ENCODE peak calls at places on chromosomes 12 and 14, in six cellular contexts. One of them, this sample, is unnamed.

GRCh38 chr14:47435331-47435965 is 240.0 kb downstream of the MDGA2 start:
- DNase-seq in amniotic stem cell: no peak
- DNase-seq in stimulated activated CD8-positive, alpha-beta memory T cell treated with anti-CD3 and anti-CD28 coated beads, Interleukin-2, amount 100 ng/mL, for 1 hour: no peak
- DNase-seq in D341Med: no peak
- DNase-seq in activated naive CD4-positive, alpha-beta T cell: no peak
- DNase-seq in head of caudate nucleus: no peak
- DNase-seq in this sample: no peak

GRCh38 chr12:114697246-114697716 is 13.3 kb upstream of the TBX3 start:
- DNase-seq in amniotic stem cell: no peak
- DNase-seq in stimulated activated CD8-positive, alpha-beta memory T cell treated with anti-CD3 and anti-CD28 coated beads, Interleukin-2, amount 100 ng/mL, for 1 hour: no peak
- DNase-seq in D341Med: no peak
- DNase-seq in activated naive CD4-positive, alpha-beta T cell: no peak
- DNase-seq in head of caudate nucleus: no peak
- DNase-seq in this sample: no peak

GRCh38 chr14:48771717-48772116 is 814.5 kb downstream of the RPS29 start:
- DNase-seq in amniotic stem cell: no peak
- DNase-seq in stimulated activated CD8-positive, alpha-beta memory T cell treated with anti-CD3 and anti-CD28 coated beads, Interleukin-2, amount 100 ng/mL, for 1 hour: no peak
- DNase-seq in D341Med: no peak
- DNase-seq in activated naive CD4-positive, alpha-beta T cell: no peak
- DNase-seq in head of caudate nucleus: no peak
- DNase-seq in this sample: no peak

GRCh38 chr14:50023671-50024490 is 92.5 kb downstream of the VCPKMT start:
- DNase-seq in amniotic stem cell: peak; percentile 62
- DNase-seq in stimulated activated CD8-positive, alpha-beta memory T cell treated with anti-CD3 and anti-CD28 coated beads, Interleukin-2, amount 100 ng/mL, for 1 hour: no peak
- DNase-seq in D341Med: no peak
- DNase-seq in activated naive CD4-positive, alpha-beta T cell: no peak
- DNase-seq in head of caudate nucleus: no peak
- DNase-seq in this sample: no peak

GRCh38 chr12:42325776-42326465 is at the start of the genes PPHLN1 and ZCRB1:
- DNase-seq in amniotic stem cell: peak; percentile 64
- DNase-seq in stimulated activated CD8-positive, alpha-beta memory T cell treated with anti-CD3 and anti-CD28 coated beads, Interleukin-2, amount 100 ng/mL, for 1 hour: peak; percentile 59
- DNase-seq in D341Med: peak; percentile 93
- DNase-seq in activated naive CD4-positive, alpha-beta T cell: peak; percentile 62
- DNase-seq in head of caudate nucleus: peak; percentile 83
- DNase-seq in this sample: peak; percentile 87

GRCh38 chr14:51211149-51211548 is 28.9 kb upstream of the TMX1 start:
- DNase-seq in amniotic stem cell: no peak
- DNase-seq in stimulated activated CD8-positive, alpha-beta memory T cell treated with anti-CD3 and anti-CD28 coated beads, Interleukin-2, amount 100 ng/mL, for 1 hour: no peak
- DNase-seq in D341Med: no peak
- DNase-seq in activated naive CD4-positive, alpha-beta T cell: no peak
- DNase-seq in head of caudate nucleus: no peak
- DNase-seq in this sample: no peak

GRCh38 chr12:34257093-34257492 is 234.8 kb downstream of the ALG10 start:
- DNase-seq in amniotic stem cell: no peak
- DNase-seq in stimulated activated CD8-positive, alpha-beta memory T cell treated with anti-CD3 and anti-CD28 coated beads, Interleukin-2, amount 100 ng/mL, for 1 hour: no peak
- DNase-seq in D341Med: no peak
- DNase-seq in activated naive CD4-positive, alpha-beta T cell: no peak
- DNase-seq in head of caudate nucleus: no peak
- DNase-seq in this sample: no peak

GRCh38 chr12:4477133-4477532 is 31.5 kb upstream of the FGF6 start:
- DNase-seq in amniotic stem cell: no peak
- DNase-seq in stimulated activated CD8-positive, alpha-beta memory T cell treated with anti-CD3 and anti-CD28 coated beads, Interleukin-2, amount 100 ng/mL, for 1 hour: no peak
- DNase-seq in D341Med: no peak
- DNase-seq in activated naive CD4-positive, alpha-beta T cell: no peak
- DNase-seq in head of caudate nucleus: no peak
- DNase-seq in this sample: no peak

GRCh38 chr14:80587096-80587724 is 354.3 kb downstream of the CEP128 start:
- DNase-seq in amniotic stem cell: peak; percentile 1
- DNase-seq in stimulated activated CD8-positive, alpha-beta memory T cell treated with anti-CD3 and anti-CD28 coated beads, Interleukin-2, amount 100 ng/mL, for 1 hour: no peak
- DNase-seq in D341Med: peak; percentile 27
- DNase-seq in activated naive CD4-positive, alpha-beta T cell: no peak
- DNase-seq in head of caudate nucleus: no peak
- DNase-seq in this sample: no peak

GRCh38 chr14:90191585-90191984 is 64.8 kb upstream of the PSMC1 start:
- DNase-seq in amniotic stem cell: no peak
- DNase-seq in stimulated activated CD8-positive, alpha-beta memory T cell treated with anti-CD3 and anti-CD28 coated beads, Interleukin-2, amount 100 ng/mL, for 1 hour: no peak
- DNase-seq in D341Med: no peak
- DNase-seq in activated naive CD4-positive, alpha-beta T cell: no peak
- DNase-seq in head of caudate nucleus: no peak
- DNase-seq in this sample: no peak

GRCh38 chr12:20426956-20427355 is 58.6 kb downstream of the PDE3A start:
- DNase-seq in amniotic stem cell: no peak
- DNase-seq in stimulated activated CD8-positive, alpha-beta memory T cell treated with anti-CD3 and anti-CD28 coated beads, Interleukin-2, amount 100 ng/mL, for 1 hour: no peak
- DNase-seq in D341Med: no peak
- DNase-seq in activated naive CD4-positive, alpha-beta T cell: no peak
- DNase-seq in head of caudate nucleus: no peak
- DNase-seq in this sample: no peak

GRCh38 chr14:76546426-76547221 is 170.7 kb downstream of the ESRRB start:
- DNase-seq in amniotic stem cell: no peak
- DNase-seq in stimulated activated CD8-positive, alpha-beta memory T cell treated with anti-CD3 and anti-CD28 coated beads, Interleukin-2, amount 100 ng/mL, for 1 hour: no peak
- DNase-seq in D341Med: peak; percentile 68
- DNase-seq in activated naive CD4-positive, alpha-beta T cell: no peak
- DNase-seq in head of caudate nucleus: no peak
- DNase-seq in this sample: peak; percentile 80

GRCh38 chr14:87351007-87351406 is 642.0 kb downstream of the GALC start:
- DNase-seq in amniotic stem cell: no peak
- DNase-seq in stimulated activated CD8-positive, alpha-beta memory T cell treated with anti-CD3 and anti-CD28 coated beads, Interleukin-2, amount 100 ng/mL, for 1 hour: no peak
- DNase-seq in D341Med: no peak
- DNase-seq in activated naive CD4-positive, alpha-beta T cell: no peak
- DNase-seq in head of caudate nucleus: no peak
- DNase-seq in this sample: no peak

GRCh38 chr12:78194448-78194847 is 363.8 kb downstream of the NAV3 start:
- DNase-seq in amniotic stem cell: no peak
- DNase-seq in stimulated activated CD8-positive, alpha-beta memory T cell treated with anti-CD3 and anti-CD28 coated beads, Interleukin-2, amount 100 ng/mL, for 1 hour: no peak
- DNase-seq in D341Med: no peak
- DNase-seq in activated naive CD4-positive, alpha-beta T cell: no peak
- DNase-seq in head of caudate nucleus: no peak
- DNase-seq in this sample: no peak

GRCh38 chr12:10617868-10618267 is 4.5 kb upstream of the MAGOHB start:
- DNase-seq in amniotic stem cell: no peak
- DNase-seq in stimulated activated CD8-positive, alpha-beta memory T cell treated with anti-CD3 and anti-CD28 coated beads, Interleukin-2, amount 100 ng/mL, for 1 hour: no peak
- DNase-seq in D341Med: no peak
- DNase-seq in activated naive CD4-positive, alpha-beta T cell: no peak
- DNase-seq in head of caudate nucleus: no peak
- DNase-seq in this sample: no peak

GRCh38 chr14:35297677-35298076 is 5.5 kb downstream of the PSMA6 start:
- DNase-seq in amniotic stem cell: no peak
- DNase-seq in stimulated activated CD8-positive, alpha-beta memory T cell treated with anti-CD3 and anti-CD28 coated beads, Interleukin-2, amount 100 ng/mL, for 1 hour: no peak
- DNase-seq in D341Med: no peak
- DNase-seq in activated naive CD4-positive, alpha-beta T cell: no peak
- DNase-seq in head of caudate nucleus: no peak
- DNase-seq in this sample: no peak

GRCh38 chr14:103131580-103131979 is 8.3 kb downstream of the TNFAIP2 start:
- DNase-seq in amniotic stem cell: no peak
- DNase-seq in stimulated activated CD8-positive, alpha-beta memory T cell treated with anti-CD3 and anti-CD28 coated beads, Interleukin-2, amount 100 ng/mL, for 1 hour: no peak
- DNase-seq in D341Med: no peak
- DNase-seq in activated naive CD4-positive, alpha-beta T cell: no peak
- DNase-seq in head of caudate nucleus: no peak
- DNase-seq in this sample: no peak

GRCh38 chr12:47777151-47777550 is 4.1 kb downstream of the SLC48A1 start:
- DNase-seq in amniotic stem cell: no peak
- DNase-seq in stimulated activated CD8-positive, alpha-beta memory T cell treated with anti-CD3 and anti-CD28 coated beads, Interleukin-2, amount 100 ng/mL, for 1 hour: no peak
- DNase-seq in D341Med: no peak
- DNase-seq in activated naive CD4-positive, alpha-beta T cell: no peak
- DNase-seq in head of caudate nucleus: no peak
- DNase-seq in this sample: no peak

GRCh38 chr12:12017135-12017581 is 53.6 kb upstream of the BCL2L14 start:
- DNase-seq in amniotic stem cell: no peak
- DNase-seq in stimulated activated CD8-positive, alpha-beta memory T cell treated with anti-CD3 and anti-CD28 coated beads, Interleukin-2, amount 100 ng/mL, for 1 hour: no peak
- DNase-seq in D341Med: no peak
- DNase-seq in activated naive CD4-positive, alpha-beta T cell: no peak
- DNase-seq in head of caudate nucleus: no peak
- DNase-seq in this sample: no peak

GRCh38 chr12:126108247-126108646 is 1043.0 kb downstream of the AACS start:
- DNase-seq in amniotic stem cell: no peak
- DNase-seq in stimulated activated CD8-positive, alpha-beta memory T cell treated with anti-CD3 and anti-CD28 coated beads, Interleukin-2, amount 100 ng/mL, for 1 hour: no peak
- DNase-seq in D341Med: no peak
- DNase-seq in activated naive CD4-positive, alpha-beta T cell: no peak
- DNase-seq in head of caudate nucleus: no peak
- DNase-seq in this sample: no peak

GRCh38 chr12:79835377-79835843 is 99.5 kb downstream of the PPP1R12A start:
- DNase-seq in amniotic stem cell: no peak
- DNase-seq in stimulated activated CD8-positive, alpha-beta memory T cell treated with anti-CD3 and anti-CD28 coated beads, Interleukin-2, amount 100 ng/mL, for 1 hour: no peak
- DNase-seq in D341Med: no peak
- DNase-seq in activated naive CD4-positive, alpha-beta T cell: no peak
- DNase-seq in head of caudate nucleus: no peak
- DNase-seq in this sample: no peak

GRCh38 chr12:32125455-32126084 is 18.9 kb downstream of the BICD1 start:
- DNase-seq in amniotic stem cell: no peak
- DNase-seq in stimulated activated CD8-positive, alpha-beta memory T cell treated with anti-CD3 and anti-CD28 coated beads, Interleukin-2, amount 100 ng/mL, for 1 hour: no peak
- DNase-seq in D341Med: no peak
- DNase-seq in activated naive CD4-positive, alpha-beta T cell: no peak
- DNase-seq in head of caudate nucleus: no peak
- DNase-seq in this sample: no peak

GRCh38 chr12:25056011-25056410 is 107.1 kb upstream of the BCAT1 start:
- DNase-seq in amniotic stem cell: no peak
- DNase-seq in stimulated activated CD8-positive, alpha-beta memory T cell treated with anti-CD3 and anti-CD28 coated beads, Interleukin-2, amount 100 ng/mL, for 1 hour: no peak
- DNase-seq in D341Med: no peak
- DNase-seq in activated naive CD4-positive, alpha-beta T cell: no peak
- DNase-seq in head of caudate nucleus: no peak
- DNase-seq in this sample: no peak

GRCh38 chr12:109870648-109871047 is 9.7 kb downstream of the GLTP start:
- DNase-seq in amniotic stem cell: no peak
- DNase-seq in stimulated activated CD8-positive, alpha-beta memory T cell treated with anti-CD3 and anti-CD28 coated beads, Interleukin-2, amount 100 ng/mL, for 1 hour: no peak
- DNase-seq in D341Med: peak; percentile 5
- DNase-seq in activated naive CD4-positive, alpha-beta T cell: no peak
- DNase-seq in head of caudate nucleus: no peak
- DNase-seq in this sample: no peak

GRCh38 chr14:99685061-99685995 is 1.2 kb downstream of the CYP46A1 start:
- DNase-seq in amniotic stem cell: no peak
- DNase-seq in stimulated activated CD8-positive, alpha-beta memory T cell treated with anti-CD3 and anti-CD28 coated beads, Interleukin-2, amount 100 ng/mL, for 1 hour: no peak
- DNase-seq in D341Med: peak; percentile 31
- DNase-seq in activated naive CD4-positive, alpha-beta T cell: no peak
- DNase-seq in head of caudate nucleus: no peak
- DNase-seq in this sample: peak; percentile 4

GRCh38 chr14:80805136-80805535 is 136.4 kb downstream of the CEP128 start:
- DNase-seq in amniotic stem cell: no peak
- DNase-seq in stimulated activated CD8-positive, alpha-beta memory T cell treated with anti-CD3 and anti-CD28 coated beads, Interleukin-2, amount 100 ng/mL, for 1 hour: no peak
- DNase-seq in D341Med: no peak
- DNase-seq in activated naive CD4-positive, alpha-beta T cell: no peak
- DNase-seq in head of caudate nucleus: no peak
- DNase-seq in this sample: no peak

GRCh38 chr12:104421343-104421742 is 35.4 kb upstream of the CHST11 start:
- DNase-seq in amniotic stem cell: no peak
- DNase-seq in stimulated activated CD8-positive, alpha-beta memory T cell treated with anti-CD3 and anti-CD28 coated beads, Interleukin-2, amount 100 ng/mL, for 1 hour: no peak
- DNase-seq in D341Med: no peak
- DNase-seq in activated naive CD4-positive, alpha-beta T cell: no peak
- DNase-seq in head of caudate nucleus: no peak
- DNase-seq in this sample: no peak

GRCh38 chr14:92924247-92924646 is 1.3 kb downstream of the CHGA start:
- DNase-seq in amniotic stem cell: no peak
- DNase-seq in stimulated activated CD8-positive, alpha-beta memory T cell treated with anti-CD3 and anti-CD28 coated beads, Interleukin-2, amount 100 ng/mL, for 1 hour: no peak
- DNase-seq in D341Med: no peak
- DNase-seq in activated naive CD4-positive, alpha-beta T cell: no peak
- DNase-seq in head of caudate nucleus: no peak
- DNase-seq in this sample: no peak

GRCh38 chr12:49091056-49091835 is 3.4 kb downstream of the DHH start:
- DNase-seq in amniotic stem cell: no peak
- DNase-seq in stimulated activated CD8-positive, alpha-beta memory T cell treated with anti-CD3 and anti-CD28 coated beads, Interleukin-2, amount 100 ng/mL, for 1 hour: no peak
- DNase-seq in D341Med: no peak
- DNase-seq in activated naive CD4-positive, alpha-beta T cell: no peak
- DNase-seq in head of caudate nucleus: no peak
- DNase-seq in this sample: no peak

GRCh38 chr12:29778531-29778930 is 5.2 kb downstream of the TMTC1 start:
- DNase-seq in amniotic stem cell: no peak
- DNase-seq in stimulated activated CD8-positive, alpha-beta memory T cell treated with anti-CD3 and anti-CD28 coated beads, Interleukin-2, amount 100 ng/mL, for 1 hour: no peak
- DNase-seq in D341Med: no peak
- DNase-seq in activated naive CD4-positive, alpha-beta T cell: no peak
- DNase-seq in head of caudate nucleus: no peak
- DNase-seq in this sample: no peak

GRCh38 chr12:95164656-95165055 is 52.6 kb downstream of the FGD6 start:
- DNase-seq in amniotic stem cell: no peak
- DNase-seq in stimulated activated CD8-positive, alpha-beta memory T cell treated with anti-CD3 and anti-CD28 coated beads, Interleukin-2, amount 100 ng/mL, for 1 hour: no peak
- DNase-seq in D341Med: no peak
- DNase-seq in activated naive CD4-positive, alpha-beta T cell: no peak
- DNase-seq in head of caudate nucleus: no peak
- DNase-seq in this sample: no peak

GRCh38 chr12:72083096-72083825 is 144.6 kb downstream of the TPH2 start:
- DNase-seq in amniotic stem cell: no peak
- DNase-seq in stimulated activated CD8-positive, alpha-beta memory T cell treated with anti-CD3 and anti-CD28 coated beads, Interleukin-2, amount 100 ng/mL, for 1 hour: no peak
- DNase-seq in D341Med: no peak
- DNase-seq in activated naive CD4-positive, alpha-beta T cell: no peak
- DNase-seq in head of caudate nucleus: no peak
- DNase-seq in this sample: no peak

GRCh38 chr12:115541891-115542361 is 735.6 kb downstream of the MED13L start:
- DNase-seq in amniotic stem cell: no peak
- DNase-seq in stimulated activated CD8-positive, alpha-beta memory T cell treated with anti-CD3 and anti-CD28 coated beads, Interleukin-2, amount 100 ng/mL, for 1 hour: no peak
- DNase-seq in D341Med: no peak
- DNase-seq in activated naive CD4-positive, alpha-beta T cell: no peak
- DNase-seq in head of caudate nucleus: no peak
- DNase-seq in this sample: no peak

GRCh38 chr12:109310247-109311125 is 1.4 kb upstream of the FOXN4 start:
- DNase-seq in amniotic stem cell: no peak
- DNase-seq in stimulated activated CD8-positive, alpha-beta memory T cell treated with anti-CD3 and anti-CD28 coated beads, Interleukin-2, amount 100 ng/mL, for 1 hour: no peak
- DNase-seq in D341Med: peak; percentile 69
- DNase-seq in activated naive CD4-positive, alpha-beta T cell: no peak
- DNase-seq in head of caudate nucleus: no peak
- DNase-seq in this sample: peak; percentile 58

GRCh38 chr14:60217713-60218112 is 31.3 kb upstream of the PPM1A start:
- DNase-seq in amniotic stem cell: no peak
- DNase-seq in stimulated activated CD8-positive, alpha-beta memory T cell treated with anti-CD3 and anti-CD28 coated beads, Interleukin-2, amount 100 ng/mL, for 1 hour: no peak
- DNase-seq in D341Med: no peak
- DNase-seq in activated naive CD4-positive, alpha-beta T cell: no peak
- DNase-seq in head of caudate nucleus: no peak
- DNase-seq in this sample: no peak

GRCh38 chr12:123571343-123571813 is 13.0 kb upstream of the TMED2 start:
- DNase-seq in amniotic stem cell: no peak
- DNase-seq in stimulated activated CD8-positive, alpha-beta memory T cell treated with anti-CD3 and anti-CD28 coated beads, Interleukin-2, amount 100 ng/mL, for 1 hour: no peak
- DNase-seq in D341Med: peak; percentile 59
- DNase-seq in activated naive CD4-positive, alpha-beta T cell: no peak
- DNase-seq in head of caudate nucleus: no peak
- DNase-seq in this sample: peak; percentile 9

GRCh38 chr12:124433906-124434305 is 133.5 kb downstream of the NCOR2 start:
- DNase-seq in amniotic stem cell: no peak
- DNase-seq in stimulated activated CD8-positive, alpha-beta memory T cell treated with anti-CD3 and anti-CD28 coated beads, Interleukin-2, amount 100 ng/mL, for 1 hour: no peak
- DNase-seq in D341Med: no peak
- DNase-seq in activated naive CD4-positive, alpha-beta T cell: no peak
- DNase-seq in head of caudate nucleus: no peak
- DNase-seq in this sample: no peak